ENCODE peak calls at places on chromosome 5, in six cellular contexts. I, G, U, W, K and A are unnamed samples.

GRCh38 chr5:159912033-159912800 is 4.1 kb upstream of the ADRA1B start:
- DNase-seq in U (peak; percentile 36), I (no peak), K (no peak), G (no peak), W (peak; percentile 72), A (peak; percentile 78)

GRCh38 chr5:134275822-134276221 is 49.9 kb upstream of the PPP2CA start:
- DNase-seq in W (no peak), K (no peak), I (no peak), U (no peak), G (no peak), A (no peak)

GRCh38 chr5:95892784-95893354 is 68.8 kb downstream of the ELL2 start:
- DNase-seq in G (no peak), K (no peak), W (peak; percentile 68), U (peak; percentile 65), I (no peak), A (no peak)

GRCh38 chr5:6713274-6714181 is at the start of gene TENT4A:
- DNase-seq in G (no peak), K (no peak), I (peak; percentile 78), U (peak; percentile 56), W (no peak), A (no peak)

GRCh38 chr5:149265559-149265958 is 6.1 kb upstream of the AFAP1L1 start:
- DNase-seq in G (no peak), I (peak; percentile 13), K (no peak), U (peak; percentile 15), W (peak; percentile 64), A (peak; percentile 57)

GRCh38 chr5:56323505-56323904 is 90.4 kb upstream of the ANKRD55 start:
- DNase-seq in U (no peak), W (peak; percentile 57), G (no peak), I (peak; percentile 69), K (no peak), A (peak; percentile 55)

GRCh38 chr5:82525626-82526025 is 247.5 kb upstream of the RPS23 start:
- DNase-seq in I (no peak), K (no peak), G (no peak), U (no peak), W (peak; percentile 12), A (no peak)

GRCh38 chr5:40446910-40447309 is 232.8 kb upstream of the PTGER4 start:
- DNase-seq in G (no peak), U (no peak), I (no peak), K (no peak), W (peak; percentile 75), A (peak; percentile 44)

GRCh38 chr5:134479839-134480238 is 45.6 kb upstream of the JADE2 start:
- DNase-seq in U (no peak), I (no peak), W (no peak), G (no peak), K (no peak), A (no peak)

GRCh38 chr5:18797241-18797640 is 1163.0 kb downstream of the TAF11L14 start:
- DNase-seq in U (no peak), K (no peak), W (no peak), I (no peak), G (no peak), A (no peak)

GRCh38 chr5:37533851-37534250 is 154.7 kb downstream of the WDR70 start:
- DNase-seq in I (no peak), W (no peak), G (no peak), U (no peak), K (no peak), A (no peak)

GRCh38 chr5:174982381-174982780 is 258.0 kb downstream of the MSX2 start:
- DNase-seq in G (no peak), I (no peak), W (no peak), K (no peak), U (no peak), A (no peak)

GRCh38 chr5:152124413-152125082 is 199.9 kb upstream of the GLRA1 start:
- DNase-seq in I (no peak), K (no peak), W (no peak), U (peak; percentile 9), G (no peak), A (no peak)

GRCh38 chr5:6342689-6343315 is 35.5 kb downstream of the MED10 start:
- DNase-seq in W (no peak), I (no peak), G (no peak), K (no peak), U (no peak), A (no peak)

GRCh38 chr5:107290780-107291398 is 379.8 kb downstream of the EFNA5 start:
- DNase-seq in U (no peak), W (no peak), I (no peak), K (no peak), G (no peak), A (no peak)

GRCh38 chr5:154923441-154924430 is 14.3 kb downstream of the GEMIN5 start:
- DNase-seq in W (peak; percentile 18), G (no peak), K (no peak), I (no peak), U (no peak), A (peak; percentile 56)

GRCh38 chr5:79512692-79513518 is 1.0 kb downstream of the HOMER1 start:
- DNase-seq in K (peak; percentile 4), U (peak; percentile 10), G (no peak), W (peak; percentile 41), I (no peak), A (no peak)

GRCh38 chr5:32843532-32843895 is 132.4 kb downstream of the NPR3 start:
- DNase-seq in I (no peak), W (no peak), G (no peak), K (no peak), U (no peak), A (no peak)

GRCh38 chr5:131265318-131265803 is 1.5 kb downstream of the CDC42SE2 start:
- DNase-seq in I (no peak), U (no peak), K (no peak), W (peak; percentile 36), G (no peak), A (peak; percentile 30)

GRCh38 chr5:38323645-38324295 is 65.4 kb downstream of the EGFLAM start:
- DNase-seq in K (no peak), U (no peak), W (peak; percentile 14), I (no peak), G (no peak), A (peak; percentile 73)

GRCh38 chr5:86143837-86144236 is 473.9 kb upstream of the COX7C start:
- DNase-seq in W (no peak), U (peak; percentile 59), I (no peak), G (no peak), K (no peak), A (no peak)

GRCh38 chr5:103505581-103506305 is 56.8 kb downstream of the NUDT12 start:
- DNase-seq in W (peak; percentile 91), U (no peak), G (no peak), K (no peak), I (no peak), A (peak; percentile 68)

GRCh38 chr5:55037046-55037771 is 13.2 kb downstream of the GZMK start:
- DNase-seq in K (no peak), I (peak; percentile 79), G (peak; percentile 27), W (peak; percentile 5), U (peak; percentile 23), A (no peak)

GRCh38 chr5:39074009-39074886 is at the start of gene RICTOR:
- DNase-seq in I (peak; percentile 96), G (peak; percentile 89), U (peak; percentile 95), W (peak; percentile 84), K (peak; percentile 90), A (peak; percentile 84)

GRCh38 chr5:103562084-103562452 is 521 bp downstream of the NUDT12 start:
- DNase-seq in G (no peak), U (peak; percentile 42), K (no peak), I (no peak), W (no peak), A (no peak)

GRCh38 chr5:82004511-82004910 is 32.7 kb downstream of the ATG10 start:
- DNase-seq in I (no peak), W (peak; percentile 73), U (no peak), K (no peak), G (no peak), A (no peak)

GRCh38 chr5:137365126-137365865 is 133.8 kb downstream of the SPOCK1 start:
- DNase-seq in G (no peak), I (no peak), W (no peak), U (no peak), K (no peak), A (no peak)

GRCh38 chr5:150788974-150789373 is 10.4 kb downstream of the SMIM3 start:
- DNase-seq in I (no peak), K (no peak), W (no peak), U (no peak), G (no peak), A (no peak)

GRCh38 chr5:161847447-161847846 is 473 bp upstream of the GABRA1 start:
- DNase-seq in W (no peak), K (no peak), G (no peak), I (no peak), U (no peak), A (no peak)